ENCODE peak calls at places on chromosomes 6 and 20, in eight cellular contexts. One of them, this sample, is unnamed.

GRCh38 chr6:99467509-99468106 is 42.5 kb upstream of the PNISR start:
- DNase-seq in activated T-cell treated with anti-CD3 and anti-CD28 coated beads, Interleukin-2, amount 50 U/mL, for 72 hours: no peak
- DNase-seq in GM12891: no peak
- DNase-seq in adrenal gland: no peak
- DNase-seq in substantia nigra: no peak
- DNase-seq in stimulated activated CD4-positive, alpha-beta T cell treated with anti-CD3 and anti-CD28 coated beads, Interleukin-2, amount 100 ng/mL, for 24 hours: no peak
- DNase-seq in NCI-H1105: peak
- DNase-seq in brain microvascular endothelial cell: no peak
- DNase-seq in this sample: no peak

GRCh38 chr6:143099647-143100046 is 39.0 kb downstream of the AIG1 start:
- DNase-seq in activated T-cell treated with anti-CD3 and anti-CD28 coated beads, Interleukin-2, amount 50 U/mL, for 72 hours: no peak
- DNase-seq in GM12891: no peak
- DNase-seq in adrenal gland: no peak
- DNase-seq in substantia nigra: no peak
- DNase-seq in stimulated activated CD4-positive, alpha-beta T cell treated with anti-CD3 and anti-CD28 coated beads, Interleukin-2, amount 100 ng/mL, for 24 hours: no peak
- DNase-seq in NCI-H1105: peak
- DNase-seq in brain microvascular endothelial cell: no peak
- DNase-seq in this sample: no peak

GRCh38 chr20:16939051-16939450 is 190.9 kb downstream of the OTOR start:
- DNase-seq in activated T-cell treated with anti-CD3 and anti-CD28 coated beads, Interleukin-2, amount 50 U/mL, for 72 hours: no peak
- DNase-seq in GM12891: no peak
- DNase-seq in adrenal gland: no peak
- DNase-seq in substantia nigra: no peak
- DNase-seq in stimulated activated CD4-positive, alpha-beta T cell treated with anti-CD3 and anti-CD28 coated beads, Interleukin-2, amount 100 ng/mL, for 24 hours: no peak
- DNase-seq in NCI-H1105: no peak
- DNase-seq in brain microvascular endothelial cell: no peak
- DNase-seq in this sample: no peak

GRCh38 chr6:139824864-139825263 is 450.4 kb upstream of the CITED2 start:
- DNase-seq in activated T-cell treated with anti-CD3 and anti-CD28 coated beads, Interleukin-2, amount 50 U/mL, for 72 hours: no peak
- DNase-seq in GM12891: no peak
- DNase-seq in adrenal gland: no peak
- DNase-seq in substantia nigra: no peak
- DNase-seq in stimulated activated CD4-positive, alpha-beta T cell treated with anti-CD3 and anti-CD28 coated beads, Interleukin-2, amount 100 ng/mL, for 24 hours: no peak
- DNase-seq in NCI-H1105: no peak
- DNase-seq in brain microvascular endothelial cell: no peak
- DNase-seq in this sample: no peak

GRCh38 chr6:138509371-138509770 is 10.1 kb upstream of the NHSL1 start:
- DNase-seq in activated T-cell treated with anti-CD3 and anti-CD28 coated beads, Interleukin-2, amount 50 U/mL, for 72 hours: peak
- DNase-seq in GM12891: no peak
- DNase-seq in adrenal gland: peak
- DNase-seq in substantia nigra: no peak
- DNase-seq in stimulated activated CD4-positive, alpha-beta T cell treated with anti-CD3 and anti-CD28 coated beads, Interleukin-2, amount 100 ng/mL, for 24 hours: peak
- DNase-seq in NCI-H1105: peak
- DNase-seq in brain microvascular endothelial cell: peak
- DNase-seq in this sample: peak

GRCh38 chr6:170451762-170452651 is 101.1 kb downstream of the PSMB1 start:
- DNase-seq in activated T-cell treated with anti-CD3 and anti-CD28 coated beads, Interleukin-2, amount 50 U/mL, for 72 hours: no peak
- DNase-seq in GM12891: no peak
- DNase-seq in adrenal gland: no peak
- DNase-seq in substantia nigra: no peak
- DNase-seq in stimulated activated CD4-positive, alpha-beta T cell treated with anti-CD3 and anti-CD28 coated beads, Interleukin-2, amount 100 ng/mL, for 24 hours: no peak
- DNase-seq in NCI-H1105: no peak
- DNase-seq in brain microvascular endothelial cell: no peak
- DNase-seq in this sample: no peak

GRCh38 chr6:168240147-168240546 is 79.4 kb downstream of the DACT2 start:
- DNase-seq in activated T-cell treated with anti-CD3 and anti-CD28 coated beads, Interleukin-2, amount 50 U/mL, for 72 hours: no peak
- DNase-seq in GM12891: no peak
- DNase-seq in adrenal gland: no peak
- DNase-seq in substantia nigra: no peak
- DNase-seq in stimulated activated CD4-positive, alpha-beta T cell treated with anti-CD3 and anti-CD28 coated beads, Interleukin-2, amount 100 ng/mL, for 24 hours: no peak
- DNase-seq in NCI-H1105: no peak
- DNase-seq in brain microvascular endothelial cell: no peak
- DNase-seq in this sample: no peak

GRCh38 chr20:32976746-32977145 is 27.5 kb downstream of the SUN5 start:
- DNase-seq in activated T-cell treated with anti-CD3 and anti-CD28 coated beads, Interleukin-2, amount 50 U/mL, for 72 hours: no peak
- DNase-seq in GM12891: no peak
- DNase-seq in adrenal gland: no peak
- DNase-seq in substantia nigra: no peak
- DNase-seq in stimulated activated CD4-positive, alpha-beta T cell treated with anti-CD3 and anti-CD28 coated beads, Interleukin-2, amount 100 ng/mL, for 24 hours: no peak
- DNase-seq in NCI-H1105: no peak
- DNase-seq in brain microvascular endothelial cell: no peak
- DNase-seq in this sample: peak

GRCh38 chr20:5113615-5113986 is 6.2 kb downstream of the PCNA start:
- DNase-seq in activated T-cell treated with anti-CD3 and anti-CD28 coated beads, Interleukin-2, amount 50 U/mL, for 72 hours: no peak
- DNase-seq in GM12891: no peak
- DNase-seq in adrenal gland: no peak
- DNase-seq in substantia nigra: no peak
- DNase-seq in stimulated activated CD4-positive, alpha-beta T cell treated with anti-CD3 and anti-CD28 coated beads, Interleukin-2, amount 100 ng/mL, for 24 hours: no peak
- DNase-seq in NCI-H1105: no peak
- DNase-seq in brain microvascular endothelial cell: no peak
- DNase-seq in this sample: no peak

GRCh38 chr6:24743265-24743943 is 24.4 kb upstream of the C6orf62 start:
- DNase-seq in activated T-cell treated with anti-CD3 and anti-CD28 coated beads, Interleukin-2, amount 50 U/mL, for 72 hours: peak
- DNase-seq in GM12891: no peak
- DNase-seq in adrenal gland: peak
- DNase-seq in substantia nigra: no peak
- DNase-seq in stimulated activated CD4-positive, alpha-beta T cell treated with anti-CD3 and anti-CD28 coated beads, Interleukin-2, amount 100 ng/mL, for 24 hours: peak
- DNase-seq in NCI-H1105: no peak
- DNase-seq in brain microvascular endothelial cell: peak
- DNase-seq in this sample: peak

GRCh38 chr6:35195120-35195780 is 18.5 kb upstream of the SCUBE3 start:
- DNase-seq in activated T-cell treated with anti-CD3 and anti-CD28 coated beads, Interleukin-2, amount 50 U/mL, for 72 hours: no peak
- DNase-seq in GM12891: no peak
- DNase-seq in adrenal gland: no peak
- DNase-seq in substantia nigra: no peak
- DNase-seq in stimulated activated CD4-positive, alpha-beta T cell treated with anti-CD3 and anti-CD28 coated beads, Interleukin-2, amount 100 ng/mL, for 24 hours: no peak
- DNase-seq in NCI-H1105: no peak
- DNase-seq in brain microvascular endothelial cell: no peak
- DNase-seq in this sample: no peak

GRCh38 chr6:155317186-155317585 is 2.9 kb upstream of the TFB1M start:
- DNase-seq in activated T-cell treated with anti-CD3 and anti-CD28 coated beads, Interleukin-2, amount 50 U/mL, for 72 hours: no peak
- DNase-seq in GM12891: no peak
- DNase-seq in adrenal gland: no peak
- DNase-seq in substantia nigra: no peak
- DNase-seq in stimulated activated CD4-positive, alpha-beta T cell treated with anti-CD3 and anti-CD28 coated beads, Interleukin-2, amount 100 ng/mL, for 24 hours: no peak
- DNase-seq in NCI-H1105: no peak
- DNase-seq in brain microvascular endothelial cell: no peak
- DNase-seq in this sample: no peak

GRCh38 chr6:27541932-27542297 is 69.0 kb upstream of the ZNF184 start:
- DNase-seq in activated T-cell treated with anti-CD3 and anti-CD28 coated beads, Interleukin-2, amount 50 U/mL, for 72 hours: no peak
- DNase-seq in GM12891: no peak
- DNase-seq in adrenal gland: no peak
- DNase-seq in substantia nigra: no peak
- DNase-seq in stimulated activated CD4-positive, alpha-beta T cell treated with anti-CD3 and anti-CD28 coated beads, Interleukin-2, amount 100 ng/mL, for 24 hours: no peak
- DNase-seq in NCI-H1105: no peak
- DNase-seq in brain microvascular endothelial cell: no peak
- DNase-seq in this sample: no peak

GRCh38 chr20:48187891-48188290 is 402.6 kb upstream of the SULF2 start:
- DNase-seq in activated T-cell treated with anti-CD3 and anti-CD28 coated beads, Interleukin-2, amount 50 U/mL, for 72 hours: no peak
- DNase-seq in GM12891: no peak
- DNase-seq in adrenal gland: no peak
- DNase-seq in substantia nigra: no peak
- DNase-seq in stimulated activated CD4-positive, alpha-beta T cell treated with anti-CD3 and anti-CD28 coated beads, Interleukin-2, amount 100 ng/mL, for 24 hours: no peak
- DNase-seq in NCI-H1105: no peak
- DNase-seq in brain microvascular endothelial cell: peak
- DNase-seq in this sample: no peak

GRCh38 chr20:38270869-38271608 is 10.5 kb upstream of the KIAA1755 start:
- DNase-seq in activated T-cell treated with anti-CD3 and anti-CD28 coated beads, Interleukin-2, amount 50 U/mL, for 72 hours: no peak
- DNase-seq in GM12891: no peak
- DNase-seq in adrenal gland: no peak
- DNase-seq in substantia nigra: no peak
- DNase-seq in stimulated activated CD4-positive, alpha-beta T cell treated with anti-CD3 and anti-CD28 coated beads, Interleukin-2, amount 100 ng/mL, for 24 hours: no peak
- DNase-seq in NCI-H1105: no peak
- DNase-seq in brain microvascular endothelial cell: peak
- DNase-seq in this sample: no peak

GRCh38 chr6:12113190-12113578 is 101.1 kb downstream of the HIVEP1 start:
- DNase-seq in activated T-cell treated with anti-CD3 and anti-CD28 coated beads, Interleukin-2, amount 50 U/mL, for 72 hours: peak
- DNase-seq in GM12891: no peak
- DNase-seq in adrenal gland: no peak
- DNase-seq in substantia nigra: no peak
- DNase-seq in stimulated activated CD4-positive, alpha-beta T cell treated with anti-CD3 and anti-CD28 coated beads, Interleukin-2, amount 100 ng/mL, for 24 hours: peak
- DNase-seq in NCI-H1105: no peak
- DNase-seq in brain microvascular endothelial cell: peak
- DNase-seq in this sample: peak

GRCh38 chr20:5511930-5512329 is 195.2 kb upstream of the PROKR2 start:
- DNase-seq in activated T-cell treated with anti-CD3 and anti-CD28 coated beads, Interleukin-2, amount 50 U/mL, for 72 hours: no peak
- DNase-seq in GM12891: no peak
- DNase-seq in adrenal gland: no peak
- DNase-seq in substantia nigra: no peak
- DNase-seq in stimulated activated CD4-positive, alpha-beta T cell treated with anti-CD3 and anti-CD28 coated beads, Interleukin-2, amount 100 ng/mL, for 24 hours: no peak
- DNase-seq in NCI-H1105: no peak
- DNase-seq in brain microvascular endothelial cell: no peak
- DNase-seq in this sample: no peak

GRCh38 chr6:146339716-146340115 is 203.9 kb upstream of the RAB32 start:
- DNase-seq in activated T-cell treated with anti-CD3 and anti-CD28 coated beads, Interleukin-2, amount 50 U/mL, for 72 hours: no peak
- DNase-seq in GM12891: no peak
- DNase-seq in adrenal gland: no peak
- DNase-seq in substantia nigra: no peak
- DNase-seq in stimulated activated CD4-positive, alpha-beta T cell treated with anti-CD3 and anti-CD28 coated beads, Interleukin-2, amount 100 ng/mL, for 24 hours: no peak
- DNase-seq in NCI-H1105: no peak
- DNase-seq in brain microvascular endothelial cell: no peak
- DNase-seq in this sample: no peak

GRCh38 chr6:102458990-102459389 is 1065.5 kb downstream of the GRIK2 start:
- DNase-seq in activated T-cell treated with anti-CD3 and anti-CD28 coated beads, Interleukin-2, amount 50 U/mL, for 72 hours: no peak
- DNase-seq in GM12891: no peak
- DNase-seq in adrenal gland: no peak
- DNase-seq in substantia nigra: no peak
- DNase-seq in stimulated activated CD4-positive, alpha-beta T cell treated with anti-CD3 and anti-CD28 coated beads, Interleukin-2, amount 100 ng/mL, for 24 hours: no peak
- DNase-seq in NCI-H1105: no peak
- DNase-seq in brain microvascular endothelial cell: no peak
- DNase-seq in this sample: no peak

GRCh38 chr6:158036261-158036660 is 54.6 kb downstream of the SYNJ2 start:
- DNase-seq in activated T-cell treated with anti-CD3 and anti-CD28 coated beads, Interleukin-2, amount 50 U/mL, for 72 hours: no peak
- DNase-seq in GM12891: no peak
- DNase-seq in adrenal gland: no peak
- DNase-seq in substantia nigra: no peak
- DNase-seq in stimulated activated CD4-positive, alpha-beta T cell treated with anti-CD3 and anti-CD28 coated beads, Interleukin-2, amount 100 ng/mL, for 24 hours: no peak
- DNase-seq in NCI-H1105: no peak
- DNase-seq in brain microvascular endothelial cell: no peak
- DNase-seq in this sample: no peak

GRCh38 chr6:108895591-108895990 is 47.4 kb downstream of the ARMC2 start:
- DNase-seq in activated T-cell treated with anti-CD3 and anti-CD28 coated beads, Interleukin-2, amount 50 U/mL, for 72 hours: no peak
- DNase-seq in GM12891: no peak
- DNase-seq in adrenal gland: no peak
- DNase-seq in substantia nigra: no peak
- DNase-seq in stimulated activated CD4-positive, alpha-beta T cell treated with anti-CD3 and anti-CD28 coated beads, Interleukin-2, amount 100 ng/mL, for 24 hours: no peak
- DNase-seq in NCI-H1105: no peak
- DNase-seq in brain microvascular endothelial cell: no peak
- DNase-seq in this sample: no peak

GRCh38 chr6:30202366-30202765 is 10.8 kb downstream of the TRIM26 start:
- DNase-seq in activated T-cell treated with anti-CD3 and anti-CD28 coated beads, Interleukin-2, amount 50 U/mL, for 72 hours: no peak
- DNase-seq in GM12891: no peak
- DNase-seq in adrenal gland: no peak
- DNase-seq in substantia nigra: no peak
- DNase-seq in stimulated activated CD4-positive, alpha-beta T cell treated with anti-CD3 and anti-CD28 coated beads, Interleukin-2, amount 100 ng/mL, for 24 hours: no peak
- DNase-seq in NCI-H1105: no peak
- DNase-seq in brain microvascular endothelial cell: no peak
- DNase-seq in this sample: no peak

GRCh38 chr6:137056121-137056880 is 11.5 kb upstream of the IL20RA start:
- DNase-seq in activated T-cell treated with anti-CD3 and anti-CD28 coated beads, Interleukin-2, amount 50 U/mL, for 72 hours: no peak
- DNase-seq in GM12891: no peak
- DNase-seq in adrenal gland: no peak
- DNase-seq in substantia nigra: no peak
- DNase-seq in stimulated activated CD4-positive, alpha-beta T cell treated with anti-CD3 and anti-CD28 coated beads, Interleukin-2, amount 100 ng/mL, for 24 hours: no peak
- DNase-seq in NCI-H1105: no peak
- DNase-seq in brain microvascular endothelial cell: peak
- DNase-seq in this sample: no peak

GRCh38 chr20:58010186-58010585 is 218.3 kb downstream of the ANKRD60 start:
- DNase-seq in activated T-cell treated with anti-CD3 and anti-CD28 coated beads, Interleukin-2, amount 50 U/mL, for 72 hours: no peak
- DNase-seq in GM12891: no peak
- DNase-seq in adrenal gland: no peak
- DNase-seq in substantia nigra: no peak
- DNase-seq in stimulated activated CD4-positive, alpha-beta T cell treated with anti-CD3 and anti-CD28 coated beads, Interleukin-2, amount 100 ng/mL, for 24 hours: no peak
- DNase-seq in NCI-H1105: no peak
- DNase-seq in brain microvascular endothelial cell: no peak
- DNase-seq in this sample: no peak

GRCh38 chr20:2387580-2387979 is 6.9 kb downstream of the TGM6 start:
- DNase-seq in activated T-cell treated with anti-CD3 and anti-CD28 coated beads, Interleukin-2, amount 50 U/mL, for 72 hours: no peak
- DNase-seq in GM12891: no peak
- DNase-seq in adrenal gland: no peak
- DNase-seq in substantia nigra: no peak
- DNase-seq in stimulated activated CD4-positive, alpha-beta T cell treated with anti-CD3 and anti-CD28 coated beads, Interleukin-2, amount 100 ng/mL, for 24 hours: no peak
- DNase-seq in NCI-H1105: no peak
- DNase-seq in brain microvascular endothelial cell: no peak
- DNase-seq in this sample: no peak

GRCh38 chr6:95094751-95095150 is 482.6 kb upstream of the MANEA start:
- DNase-seq in activated T-cell treated with anti-CD3 and anti-CD28 coated beads, Interleukin-2, amount 50 U/mL, for 72 hours: no peak
- DNase-seq in GM12891: no peak
- DNase-seq in adrenal gland: no peak
- DNase-seq in substantia nigra: no peak
- DNase-seq in stimulated activated CD4-positive, alpha-beta T cell treated with anti-CD3 and anti-CD28 coated beads, Interleukin-2, amount 100 ng/mL, for 24 hours: no peak
- DNase-seq in NCI-H1105: no peak
- DNase-seq in brain microvascular endothelial cell: peak
- DNase-seq in this sample: no peak

GRCh38 chr20:12790856-12791255 is 217.9 kb upstream of the SPTLC3 start:
- DNase-seq in activated T-cell treated with anti-CD3 and anti-CD28 coated beads, Interleukin-2, amount 50 U/mL, for 72 hours: no peak
- DNase-seq in GM12891: no peak
- DNase-seq in adrenal gland: no peak
- DNase-seq in substantia nigra: no peak
- DNase-seq in stimulated activated CD4-positive, alpha-beta T cell treated with anti-CD3 and anti-CD28 coated beads, Interleukin-2, amount 100 ng/mL, for 24 hours: no peak
- DNase-seq in NCI-H1105: no peak
- DNase-seq in brain microvascular endothelial cell: no peak
- DNase-seq in this sample: no peak

GRCh38 chr6:83827050-83827449 is 26.1 kb upstream of the RIPPLY2 start:
- DNase-seq in activated T-cell treated with anti-CD3 and anti-CD28 coated beads, Interleukin-2, amount 50 U/mL, for 72 hours: no peak
- DNase-seq in GM12891: no peak
- DNase-seq in adrenal gland: no peak
- DNase-seq in substantia nigra: no peak
- DNase-seq in stimulated activated CD4-positive, alpha-beta T cell treated with anti-CD3 and anti-CD28 coated beads, Interleukin-2, amount 100 ng/mL, for 24 hours: no peak
- DNase-seq in NCI-H1105: no peak
- DNase-seq in brain microvascular endothelial cell: peak
- DNase-seq in this sample: no peak